ENCODE peak calls at places on chromosomes 3 and 15, in four cellular contexts. W, Y, M and R are unnamed samples.

GRCh38 chr3:115758076-115758763 is 134.9 kb downstream of the GAP43 start:
- DNase-seq in Y (no peak), W (no peak), M (peak), R (no peak)

GRCh38 chr3:171092467-171092911 is 66.0 kb upstream of the SLC2A2 start:
- DNase-seq in M (peak), W (no peak), Y (no peak), R (no peak)

GRCh38 chr15:34271493-34271892 is 46.7 kb downstream of the EMC4 start:
- DNase-seq in W (no peak), M (peak), Y (no peak), R (no peak)

GRCh38 chr15:92981333-92981732 is 81.2 kb downstream of the CHD2 start:
- DNase-seq in M (no peak), W (no peak), Y (no peak), R (no peak)

GRCh38 chr15:59052915-59053407 is 52.0 kb upstream of the CCNB2 start:
- DNase-seq in Y (no peak), W (no peak), M (no peak), R (no peak)

GRCh38 chr3:107578091-107578490 is 55.3 kb downstream of the BBX start:
- DNase-seq in M (no peak), W (no peak), Y (no peak), R (no peak)

GRCh38 chr15:35019401-35020327 is 31.6 kb upstream of the ZNF770 start:
- DNase-seq in M (no peak), Y (no peak), W (no peak), R (peak)

GRCh38 chr15:83858820-83859505 is 205.0 kb downstream of the ADAMTSL3 start:
- DNase-seq in W (no peak), M (no peak), Y (no peak), R (no peak)

GRCh38 chr3:43285644-43286043 is 696 bp upstream of the SNRK start:
- DNase-seq in Y (no peak), M (no peak), W (no peak), R (no peak)

GRCh38 chr15:25238716-25239470 is 199.9 kb downstream of the UBE3A start:
- DNase-seq in W (no peak), Y (no peak), M (no peak), R (no peak)

GRCh38 chr3:4421121-4421520 is 45.9 kb downstream of the SUMF1 start:
- DNase-seq in W (no peak), M (no peak), Y (no peak), R (no peak)

GRCh38 chr15:22888120-22888859 is 49.8 kb downstream of the NIPA2 start:
- DNase-seq in Y (no peak), W (no peak), M (no peak), R (no peak)

GRCh38 chr3:103127737-103128136 is 692.9 kb downstream of the ZPLD1 start:
- DNase-seq in Y (peak), M (no peak), W (no peak), R (no peak)

GRCh38 chr3:158160958-158161357 is 51.1 kb downstream of the RSRC1 start:
- DNase-seq in M (no peak), W (no peak), Y (no peak), R (no peak)

GRCh38 chr3:62172199-62172598 is 201.2 kb downstream of the FEZF2 start:
- DNase-seq in Y (no peak), M (no peak), W (no peak), R (no peak)

GRCh38 chr3:87037652-87038051 is 46.7 kb upstream of the VGLL3 start:
- DNase-seq in Y (no peak), M (no peak), W (no peak), R (no peak)

GRCh38 chr15:33031324-33031736 is 163.2 kb downstream of the FMN1 start:
- DNase-seq in Y (no peak), W (no peak), M (no peak), R (no peak)

GRCh38 chr3:34942256-34942655 is 697.1 kb upstream of the ARPP21 start:
- DNase-seq in Y (no peak), M (no peak), W (no peak), R (no peak)

GRCh38 chr3:105526349-105527111 is 159.8 kb downstream of the ALCAM start:
- DNase-seq in Y (no peak), M (no peak), W (no peak), R (no peak)

GRCh38 chr15:79315623-79316328 is 4.9 kb downstream of the TMED3 start:
- DNase-seq in Y (no peak), W (no peak), M (no peak), R (no peak)

GRCh38 chr3:198071602-198072285 is 111.7 kb downstream of the LMLN start:
- DNase-seq in W (peak), Y (peak), M (peak), R (no peak)

GRCh38 chr3:71987828-71988227 is 202.9 kb upstream of the PROK2 start:
- DNase-seq in Y (no peak), M (no peak), W (no peak), R (no peak)

GRCh38 chr3:71989165-71989564 is 204.2 kb upstream of the PROK2 start:
- DNase-seq in W (peak), M (no peak), Y (no peak), R (no peak)

GRCh38 chr3:71987089-71987735 is 202.3 kb upstream of the PROK2 start:
- DNase-seq in Y (no peak), M (peak), W (no peak), R (no peak)

GRCh38 chr3:71983694-71984093 is 198.7 kb upstream of the PROK2 start:
- DNase-seq in Y (no peak), M (no peak), W (no peak), R (no peak)

DNA sequence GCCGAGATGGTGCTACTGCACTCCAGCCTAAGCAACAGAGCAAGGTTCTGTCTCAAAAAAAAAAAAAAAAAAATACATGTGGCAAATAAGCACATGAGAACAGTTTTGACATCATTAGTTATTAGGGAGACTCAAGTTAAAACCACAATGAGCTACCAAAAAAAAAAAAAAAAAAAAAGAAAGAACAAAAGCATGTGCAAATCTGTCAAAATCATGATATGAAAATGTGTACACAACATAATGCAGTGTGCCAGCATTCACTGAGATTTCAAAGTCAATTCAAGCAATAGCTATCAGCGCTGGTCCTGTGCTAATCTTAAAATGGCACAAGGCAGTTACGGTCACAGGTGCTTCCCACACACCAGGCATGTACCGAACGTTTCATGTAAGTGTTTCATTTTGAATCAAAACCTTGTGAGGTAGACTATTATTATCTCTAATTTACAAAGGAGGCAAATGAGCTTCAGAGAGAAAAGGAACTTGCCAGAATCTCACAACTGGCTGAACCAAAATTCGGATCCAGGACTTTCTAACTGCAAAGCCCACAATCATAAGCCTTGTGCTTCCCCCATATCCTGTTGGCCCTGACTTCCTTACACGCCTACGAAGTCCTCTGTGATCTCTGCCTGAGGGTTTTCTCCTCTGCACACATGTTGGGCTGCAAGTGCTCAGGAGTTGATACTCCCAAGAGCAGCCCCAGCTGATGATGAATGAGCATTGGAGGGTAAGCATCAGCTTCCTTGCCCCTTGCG is 200.1 kb upstream of the PROK2 start:
- DNase-seq in W (no peak), Y (peak), M (no peak), R (no peak)
- TF ChIP-seq SUZ12 in W (no peak), Y (no peak), M (no peak), R (no peak)

GRCh38 chr15:90159213-90159612 is 41.9 kb upstream of the SEMA4B start:
- DNase-seq in Y (no peak), W (no peak), M (no peak), R (no peak)
- H3K9ac ChIP-seq in Y (no peak), W (no peak), M (no peak), R (no peak)

DNA sequence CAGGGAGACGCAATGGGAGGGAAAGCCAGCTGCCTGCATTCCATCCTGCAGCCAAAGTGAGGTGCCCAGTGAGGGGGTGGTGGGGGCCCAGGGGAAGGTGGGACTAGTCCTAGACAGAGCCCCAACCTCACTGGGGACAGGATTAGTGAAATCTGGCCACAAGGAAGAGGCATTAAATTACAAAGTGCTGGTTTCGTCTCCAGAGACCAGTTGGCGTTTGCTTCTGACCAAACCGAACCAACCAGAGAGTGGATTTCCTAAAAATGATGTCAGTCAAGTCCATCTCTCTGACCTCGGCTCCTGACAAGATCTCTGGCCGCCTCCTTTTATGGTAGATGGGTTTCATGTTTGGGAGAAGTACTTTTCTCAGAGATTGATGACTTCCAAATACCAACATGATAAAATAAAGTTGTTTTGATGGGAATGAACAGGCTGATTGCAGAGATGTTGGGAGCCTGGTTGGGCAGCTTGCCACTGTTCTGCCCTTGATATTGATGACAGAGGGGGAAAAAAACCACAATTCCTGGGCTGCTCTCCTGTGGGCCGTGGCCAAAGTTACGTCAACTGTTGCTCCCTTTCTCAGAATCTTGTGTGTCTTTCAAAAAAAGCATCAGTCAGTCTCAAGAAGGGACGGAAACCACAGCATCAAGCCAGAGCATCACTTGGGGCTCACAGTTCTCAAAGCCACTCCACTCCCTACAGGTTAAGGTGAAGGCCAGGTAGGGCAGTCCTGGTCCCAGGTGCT is 24.6 kb downstream of the ITGA11 start:
- DNase-seq in M (no peak), Y (no peak), W (no peak), R (peak)
- TF ChIP-seq SUZ12 in M (no peak), Y (no peak), W (no peak), R (no peak)

DNA sequence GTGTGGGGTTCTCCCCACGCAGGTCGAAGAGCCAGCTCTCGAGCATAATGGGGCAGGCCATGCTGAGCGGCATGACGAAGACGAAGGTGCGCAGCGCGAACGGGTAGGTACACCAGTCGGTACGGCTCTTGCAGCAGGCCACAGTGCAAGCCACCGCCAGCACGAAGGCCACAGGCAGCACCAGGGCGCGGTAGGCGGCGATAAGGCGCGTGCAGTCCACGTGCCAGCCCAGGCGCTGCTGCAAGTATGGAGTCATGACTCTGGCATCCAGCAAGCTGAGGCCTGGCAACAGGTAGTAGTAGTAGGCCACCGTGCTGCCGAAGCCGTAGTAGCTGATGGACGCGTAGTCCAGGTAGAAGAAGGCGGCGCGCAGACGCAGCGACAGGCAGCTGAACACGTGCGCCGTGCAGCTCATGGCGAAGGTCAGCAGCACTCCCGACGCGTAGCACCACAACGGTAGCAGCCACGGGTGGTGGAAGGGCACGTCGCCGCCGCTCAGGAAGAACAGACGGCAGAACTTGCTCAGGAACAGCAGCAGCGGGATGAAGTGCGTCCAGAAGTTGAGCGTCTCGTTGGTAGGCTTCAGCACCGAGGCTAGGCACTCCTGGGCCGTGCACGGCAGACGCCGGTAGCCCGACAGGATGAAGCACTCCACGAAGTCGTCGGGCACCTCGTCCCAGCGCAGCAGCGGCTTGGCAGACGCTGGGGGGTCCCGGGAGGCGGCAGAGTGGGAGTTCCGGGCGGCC is 781 bp downstream of the PAQR9 start:
- DNase-seq in W (no peak), Y (no peak), M (no peak), R (no peak)
- H3K9ac ChIP-seq in W (peak), Y (no peak), M (peak), R (peak)